ENCODE peak calls at places on chromosomes 6 and 20, in eight cellular contexts. K is nephron progenitor cell, E is RWPE1, X is H1, B is fibroblast of pulmonary artery, F is vagina, C is choroid plexus epithelial cell, O is NB4. M is an unnamed sample.

GRCh38 chr6:34225551-34225950 is 11.1 kb upstream of the HMGA1 start:
- DNase-seq in F (no peak), C (no peak), B (no peak), K (no peak), O (no peak), X (no peak), E (no peak), M (no peak)

GRCh38 chr20:3307695-3308094 is 68.7 kb upstream of the SLC4A11 start:
- DNase-seq in O (no peak), K (no peak), C (no peak), B (peak; percentile 20), X (no peak), F (no peak), E (no peak), M (no peak)

GRCh38 chr6:134512946-134513345 is 195.0 kb upstream of the SGK1 start:
- DNase-seq in X (no peak), C (no peak), O (peak; percentile 27), F (no peak), E (no peak), B (peak; percentile 61), K (no peak), M (no peak)

GRCh38 chr6:11111769-11112437 is 378 bp upstream of the ERVFRD-1 start:
- DNase-seq in K (no peak), E (no peak), C (peak; percentile 19), X (peak; percentile 37), O (peak; percentile 82), B (peak; percentile 33), F (no peak), M (no peak)

GRCh38 chr20:44836596-44837120 is 26.3 kb upstream of the RIMS4 start:
- DNase-seq in C (no peak), B (no peak), X (no peak), E (no peak), K (no peak), F (peak; percentile 52), O (no peak), M (no peak)

GRCh38 chr6:89887452-89888137 is 6.7 kb upstream of the GJA10 start:
- DNase-seq in F (no peak), B (peak; percentile 8), X (peak; percentile 54), E (no peak), C (peak; percentile 22), K (no peak), O (no peak), M (no peak)

GRCh38 chr6:15398657-15399287 is 152.9 kb downstream of the JARID2 start:
- DNase-seq in X (no peak), C (no peak), K (no peak), O (no peak), F (no peak), B (no peak), E (no peak), M (peak; percentile 68)

GRCh38 chr20:56515657-56516381 is 8.7 kb upstream of the FAM209A start:
- DNase-seq in X (no peak), F (no peak), O (peak; percentile 39), E (no peak), C (peak; percentile 62), B (peak; percentile 49), K (no peak), M (no peak)

GRCh38 chr6:6751197-6751596 is 162.7 kb downstream of the LY86 start:
- DNase-seq in F (no peak), O (no peak), E (no peak), X (no peak), K (no peak), B (no peak), C (no peak), M (no peak)

GRCh38 chr6:84657486-84657885 is 106.9 kb downstream of the TBX18 start:
- DNase-seq in X (no peak), E (no peak), F (no peak), K (no peak), O (no peak), C (peak; percentile 46), B (no peak), M (no peak)

GRCh38 chr6:123589317-123589716 is 47.4 kb downstream of the TRDN start:
- DNase-seq in K (no peak), O (no peak), E (no peak), C (no peak), X (no peak), B (no peak), F (no peak), M (no peak)

GRCh38 chr6:123913858-123914257 is 110.2 kb downstream of the NKAIN2 start:
- DNase-seq in C (peak; percentile 56), X (no peak), F (no peak), B (peak; percentile 1), E (no peak), K (no peak), O (no peak), M (no peak)

GRCh38 chr6:10381133-10381829 is 33.6 kb downstream of the TFAP2A start:
- DNase-seq in X (peak; percentile 81), B (no peak), C (no peak), E (no peak), F (no peak), O (no peak), K (peak; percentile 43), M (peak; percentile 57)

GRCh38 chr6:65776332-65776731 is 69.3 kb upstream of the EYS start:
- DNase-seq in K (no peak), X (no peak), O (no peak), B (no peak), F (no peak), E (peak; percentile 5), C (peak; percentile 13), M (no peak)

GRCh38 chr6:18186033-18186432 is 30.8 kb downstream of the KDM1B start:
- DNase-seq in C (peak; percentile 66), E (no peak), K (no peak), F (no peak), B (peak; percentile 14), X (no peak), O (no peak), M (no peak)

GRCh38 chr6:151437401-151437800 is 14.5 kb downstream of the RMND1 start:
- DNase-seq in E (no peak), C (peak; percentile 47), B (peak; percentile 26), K (no peak), O (no peak), F (no peak), X (no peak), M (no peak)

GRCh38 chr20:58973866-58974265 is 7.2 kb upstream of the NELFCD start:
- DNase-seq in X (no peak), C (no peak), F (no peak), E (no peak), O (no peak), B (no peak), K (no peak), M (no peak)

GRCh38 chr6:80094017-80094416 is 12.5 kb upstream of the BCKDHB start:
- DNase-seq in E (peak; percentile 31), X (no peak), C (peak; percentile 52), K (peak; percentile 5), B (peak; percentile 46), O (peak; percentile 33), F (no peak), M (peak; percentile 26)

GRCh38 chr20:43379239-43379917 is 78.3 kb upstream of the SRSF6 start:
- DNase-seq in F (no peak), C (peak; percentile 7), E (peak; percentile 38), X (no peak), K (no peak), B (peak; percentile 84), O (no peak), M (no peak)

GRCh38 chr20:57777911-57778310 is 68.1 kb upstream of the PMEPA1 start:
- DNase-seq in O (no peak), C (no peak), F (no peak), E (no peak), B (no peak), K (no peak), X (no peak), M (no peak)

GRCh38 chr6:3961581-3962225 is 112.5 kb downstream of the FAM50B start:
- DNase-seq in F (no peak), B (no peak), E (no peak), K (no peak), C (peak; percentile 24), X (no peak), O (no peak), M (no peak)

GRCh38 chr20:22412977-22413868 is 171.1 kb downstream of the FOXA2 start:
- DNase-seq in B (no peak), X (no peak), F (no peak), K (no peak), E (no peak), O (peak; percentile 2), C (no peak), M (no peak)

GRCh38 chr6:113676972-113677371 is 180.2 kb upstream of the MARCKS start:
- DNase-seq in K (no peak), F (no peak), C (no peak), X (no peak), B (no peak), E (no peak), O (no peak), M (no peak)

GRCh38 chr6:41229716-41230115 is 1.6 kb downstream of the TREML4 start:
- DNase-seq in F (no peak), C (no peak), X (no peak), B (no peak), K (no peak), E (no peak), O (no peak), M (no peak)

GRCh38 chr6:136012198-136012884 is 160.8 kb downstream of the PDE7B start:
- DNase-seq in K (no peak), X (no peak), B (peak; percentile 88), E (peak; percentile 5), C (peak; percentile 86), F (no peak), O (no peak), M (no peak)

GRCh38 chr20:1423625-1424106 is 30.8 kb upstream of the FKBP1A start:
- DNase-seq in F (no peak), E (no peak), K (peak; percentile 24), O (peak; percentile 81), C (peak; percentile 90), B (peak; percentile 79), X (peak; percentile 65), M (no peak)
- TF ChIP-seq CTCF in F (no peak), E (no peak), K (peak; percentile 6), O (peak; percentile 42), C (peak; percentile 48), B (no peak), X (peak; percentile 28), M (no peak)

DNA sequence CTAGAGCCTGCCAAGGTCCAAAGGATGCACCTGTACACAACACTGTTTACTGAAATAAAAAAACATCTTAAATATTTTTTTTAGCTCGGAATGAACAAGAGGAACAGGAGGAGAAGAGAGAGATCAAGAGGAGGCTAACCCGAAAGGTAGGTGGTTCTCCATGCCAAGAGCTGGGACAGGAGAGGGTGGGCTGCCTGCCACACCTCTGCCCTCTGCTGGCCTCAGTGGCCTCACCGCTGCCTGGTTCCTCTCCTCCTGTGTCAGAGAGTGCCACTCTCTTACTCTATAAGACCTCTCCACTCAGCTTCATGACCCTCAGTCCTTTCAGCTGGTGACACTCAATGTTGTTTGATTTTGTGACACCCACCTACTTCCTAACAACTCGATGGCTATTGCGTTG is 50.2 kb downstream of the TBC1D7 start:
- DNase-seq in E (no peak), F (no peak), X (peak; percentile 71), K (peak; percentile 36), C (no peak), B (no peak), O (peak; percentile 56), M (no peak)
- TF ChIP-seq CTCF in E (no peak), F (no peak), X (peak; percentile 95), K (peak; percentile 40), C (no peak), B (no peak), O (peak; percentile 48), M (peak; percentile 46)

GRCh38 chr6:36914227-36914794 is 28.6 kb downstream of the C6orf89 start:
- DNase-seq in E (peak; percentile 90), O (no peak), C (peak; percentile 63), X (peak; percentile 80), B (peak; percentile 54), F (no peak), K (peak; percentile 17), M (no peak)
- TF ChIP-seq CTCF in E (no peak), O (no peak), C (peak; percentile 55), X (peak; percentile 69), B (peak; percentile 44), F (no peak), K (no peak), M (no peak)

GRCh38 chr6:20492099-20492498 is 42.2 kb upstream of the CDKAL1 start:
- DNase-seq in C (no peak), O (no peak), F (no peak), E (no peak), K (no peak), B (no peak), X (no peak), M (no peak)
- TF ChIP-seq CTCF in C (no peak), O (no peak), F (no peak), E (no peak), K (no peak), B (no peak), X (no peak), M (no peak)